ENCODE peak calls at places on chromosome 9, in ten cellular contexts. M, N, P, X, K, Q, D, T, F and W are unnamed samples.

GRCh38 chr9:121026260-121026691 is 23.8 kb downstream of the C5 start:
- DNase-seq in M (no peak), N (no peak), P (peak), X (no peak), K (no peak), Q (no peak), D (peak), T (no peak), F (no peak), W (no peak)

GRCh38 chr9:84974258-84974657 is 304.7 kb downstream of the NTRK2 start:
- DNase-seq in M (no peak), N (no peak), P (no peak), X (no peak), K (no peak), Q (no peak), D (no peak), T (no peak), F (no peak), W (no peak)

GRCh38 chr9:124108216-124108615 is 96.6 kb downstream of the LHX2 start:
- DNase-seq in M (no peak), N (no peak), P (no peak), X (no peak), K (no peak), Q (no peak), D (no peak), T (no peak), F (no peak), W (no peak)

GRCh38 chr9:80796662-80797426 is 892.5 kb downstream of the TLE1 start:
- DNase-seq in M (no peak), N (no peak), P (no peak), X (no peak), K (no peak), Q (no peak), D (no peak), T (no peak), F (no peak), W (no peak)

GRCh38 chr9:2260401-2261306 is 245.5 kb downstream of the SMARCA2 start:
- DNase-seq in M (peak), N (no peak), P (peak), X (peak), K (peak), Q (no peak), D (peak), T (no peak), F (no peak), W (no peak)

GRCh38 chr9:85392270-85392669 is 349.5 kb downstream of the AGTPBP1 start:
- DNase-seq in M (no peak), N (no peak), P (no peak), X (no peak), K (no peak), Q (no peak), D (peak), T (no peak), F (no peak), W (no peak)

GRCh38 chr9:137685035-137685885 is 66.5 kb downstream of the EHMT1 start:
- DNase-seq in M (no peak), N (no peak), P (peak), X (no peak), K (no peak), Q (no peak), D (peak), T (no peak), F (no peak), W (no peak)

GRCh38 chr9:136762915-136763648 is 1.2 kb downstream of the LCN15 start:
- DNase-seq in M (peak), N (no peak), P (no peak), X (peak), K (peak), Q (peak), D (no peak), T (peak), F (no peak), W (no peak)

GRCh38 chr9:113906411-113907110 is 30.5 kb downstream of the ZNF618 start:
- DNase-seq in M (no peak), N (peak), P (peak), X (peak), K (peak), Q (no peak), D (peak), T (no peak), F (no peak), W (no peak)

GRCh38 chr9:106438928-106439327 is 424.0 kb upstream of the ZNF462 start:
- DNase-seq in M (no peak), N (no peak), P (no peak), X (no peak), K (no peak), Q (no peak), D (peak), T (no peak), F (no peak), W (no peak)

GRCh38 chr9:110900917-110901316 is 137.4 kb downstream of the LPAR1 start:
- DNase-seq in M (no peak), N (no peak), P (peak), X (no peak), K (peak), Q (no peak), D (no peak), T (peak), F (no peak), W (no peak)

GRCh38 chr9:70110194-70111041 is 66.8 kb downstream of the MAMDC2 start:
- DNase-seq in M (no peak), N (no peak), P (peak), X (no peak), K (peak), Q (no peak), D (peak), T (no peak), F (no peak), W (no peak)

GRCh38 chr9:8686502-8686901 is 886.9 kb upstream of the DMAC1 start:
- DNase-seq in M (no peak), N (no peak), P (peak), X (no peak), K (no peak), Q (no peak), D (no peak), T (no peak), F (no peak), W (no peak)

GRCh38 chr9:136403538-136403914 is 3.6 kb upstream of the SNAPC4 start:
- DNase-seq in M (no peak), N (no peak), P (no peak), X (no peak), K (no peak), Q (no peak), D (no peak), T (peak), F (no peak), W (peak)

GRCh38 chr9:135136991-135137390 is 49.5 kb downstream of the OLFM1 start:
- DNase-seq in M (no peak), N (no peak), P (no peak), X (no peak), K (no peak), Q (no peak), D (no peak), T (no peak), F (no peak), W (no peak)

GRCh38 chr9:70031141-70031545 is 12.5 kb upstream of the MAMDC2 start:
- DNase-seq in M (no peak), N (no peak), P (peak), X (peak), K (peak), Q (no peak), D (peak), T (no peak), F (no peak), W (no peak)

GRCh38 chr9:18473551-18474279 is at the start of gene ADAMTSL1:
- DNase-seq in M (peak), N (no peak), P (peak), X (peak), K (peak), Q (peak), D (peak), T (no peak), F (no peak), W (no peak)

GRCh38 chr9:113837349-113837748 is 38.8 kb upstream of the ZNF618 start:
- DNase-seq in M (no peak), N (no peak), P (no peak), X (no peak), K (no peak), Q (no peak), D (no peak), T (no peak), F (no peak), W (no peak)

GRCh38 chr9:14455243-14455642 is 141.3 kb upstream of the NFIB start:
- DNase-seq in M (no peak), N (no peak), P (no peak), X (peak), K (no peak), Q (no peak), D (no peak), T (no peak), F (no peak), W (no peak)

GRCh38 chr9:114163517-114163924 is 8.2 kb downstream of the COL27A1 start:
- DNase-seq in M (peak), N (no peak), P (peak), X (peak), K (peak), Q (peak), D (peak), T (no peak), F (peak), W (no peak)

GRCh38 chr9:83715221-83715620 is 7.5 kb upstream of the UBQLN1 start:
- DNase-seq in M (no peak), N (no peak), P (no peak), X (no peak), K (no peak), Q (no peak), D (no peak), T (no peak), F (no peak), W (no peak)

GRCh38 chr9:113537227-113537810 is 73.8 kb downstream of the RGS3 start:
- DNase-seq in M (no peak), N (no peak), P (no peak), X (no peak), K (no peak), Q (peak), D (no peak), T (no peak), F (peak), W (no peak)

GRCh38 chr9:81264516-81264915 is 424.8 kb downstream of the TLE1 start:
- DNase-seq in M (peak), N (no peak), P (peak), X (no peak), K (peak), Q (peak), D (peak), T (no peak), F (no peak), W (no peak)

GRCh38 chr9:81844131-81844567 is 84.1 kb upstream of the SPATA31D4 start:
- DNase-seq in M (no peak), N (no peak), P (no peak), X (peak), K (no peak), Q (no peak), D (no peak), T (no peak), F (no peak), W (no peak)

GRCh38 chr9:78130004-78130403 is 98.4 kb upstream of the GNAQ start:
- DNase-seq in M (no peak), N (no peak), P (peak), X (peak), K (peak), Q (peak), D (peak), T (no peak), F (no peak), W (no peak)
- TF ChIP-seq CTCF in M (no peak), N (no peak), P (no peak), X (peak), K (peak), Q (peak), D (no peak), T (no peak), F (no peak), W (no peak)

DNA sequence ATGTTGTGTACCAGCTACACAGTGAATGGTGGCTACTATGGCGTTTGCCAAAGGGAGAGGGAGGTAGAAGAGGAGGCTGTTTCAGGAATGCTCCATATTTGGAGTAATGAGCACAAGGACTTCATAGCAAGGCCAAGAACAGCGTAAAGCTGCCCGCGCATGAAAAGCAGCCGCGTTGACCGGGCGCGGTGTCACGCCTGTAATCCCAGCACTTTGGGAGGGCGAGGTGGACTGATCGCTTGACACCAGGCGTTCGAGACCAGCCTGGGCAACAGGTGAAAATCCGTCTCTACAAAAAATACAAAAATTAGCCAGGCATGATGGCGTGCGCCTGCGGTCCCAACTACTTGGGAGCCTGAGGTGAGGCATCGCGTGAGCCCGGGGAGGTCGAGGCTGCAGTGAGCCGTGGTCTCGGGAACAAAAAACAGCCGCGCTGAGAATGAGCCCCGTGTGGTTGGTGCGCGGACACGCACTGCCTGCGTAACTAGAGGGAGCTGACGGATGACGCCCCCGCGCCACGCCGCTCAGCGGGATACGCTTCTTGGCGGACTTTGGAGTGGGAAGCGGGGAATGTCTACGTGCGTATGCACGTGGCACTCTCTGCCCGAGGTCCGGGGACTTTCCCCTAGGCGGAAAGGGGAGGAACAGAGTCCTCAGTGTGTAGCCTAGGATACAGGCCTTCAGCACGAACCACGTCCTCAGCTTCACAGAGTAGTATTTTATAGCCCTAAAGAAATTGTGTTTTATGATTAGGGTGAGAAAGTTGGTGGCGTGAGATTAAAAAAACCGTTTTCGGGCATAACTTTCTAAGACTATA is at the start of gene RMRP:
- DNase-seq in M (peak), N (peak), P (peak), X (peak), K (peak), Q (peak), D (peak), T (peak), F (peak), W (peak)
- TF ChIP-seq CTCF in M (no peak), N (peak), P (peak), X (peak), K (no peak), Q (peak), D (no peak), T (peak), F (no peak), W (no peak)

DNA sequence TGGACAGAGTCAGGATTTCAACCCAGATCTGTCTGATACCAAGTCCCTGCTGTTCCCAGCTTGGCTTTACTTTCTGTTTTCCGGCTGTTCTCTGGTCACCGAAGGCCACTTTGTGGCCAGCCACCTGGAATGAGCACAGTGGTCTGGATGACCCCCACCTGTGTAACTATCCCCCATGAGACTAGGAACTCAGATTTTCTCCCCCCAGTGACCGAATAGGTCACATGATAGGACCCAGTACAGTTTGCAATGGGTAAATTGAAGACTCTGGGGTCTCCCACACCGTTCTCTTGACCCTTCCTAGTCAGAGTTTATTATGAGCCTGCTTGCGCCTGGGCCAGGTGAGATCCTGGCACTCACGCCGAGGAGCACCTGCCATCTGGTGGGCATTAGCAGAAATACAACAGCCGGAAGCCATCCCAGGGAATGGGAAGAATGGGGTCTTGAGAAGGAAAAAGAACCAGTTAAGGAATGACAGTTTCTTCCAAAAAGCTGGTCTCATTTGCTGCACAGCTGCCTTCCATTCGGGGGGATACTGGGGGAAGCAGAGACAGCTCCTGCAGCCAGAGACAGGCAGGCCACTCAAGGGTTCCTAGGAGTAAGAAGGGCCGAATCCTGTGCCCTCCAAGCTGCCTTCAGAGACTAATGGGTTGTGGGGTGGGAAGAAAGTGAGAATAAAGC is 7.1 kb downstream of the PHYHD1 start:
- DNase-seq in M (peak), N (no peak), P (peak), X (peak), K (peak), Q (peak), D (peak), T (peak), F (no peak), W (peak)
- TF ChIP-seq CTCF in M (peak), N (peak), P (peak), X (peak), K (peak), Q (peak), D (peak), T (peak), F (peak), W (peak)

DNA sequence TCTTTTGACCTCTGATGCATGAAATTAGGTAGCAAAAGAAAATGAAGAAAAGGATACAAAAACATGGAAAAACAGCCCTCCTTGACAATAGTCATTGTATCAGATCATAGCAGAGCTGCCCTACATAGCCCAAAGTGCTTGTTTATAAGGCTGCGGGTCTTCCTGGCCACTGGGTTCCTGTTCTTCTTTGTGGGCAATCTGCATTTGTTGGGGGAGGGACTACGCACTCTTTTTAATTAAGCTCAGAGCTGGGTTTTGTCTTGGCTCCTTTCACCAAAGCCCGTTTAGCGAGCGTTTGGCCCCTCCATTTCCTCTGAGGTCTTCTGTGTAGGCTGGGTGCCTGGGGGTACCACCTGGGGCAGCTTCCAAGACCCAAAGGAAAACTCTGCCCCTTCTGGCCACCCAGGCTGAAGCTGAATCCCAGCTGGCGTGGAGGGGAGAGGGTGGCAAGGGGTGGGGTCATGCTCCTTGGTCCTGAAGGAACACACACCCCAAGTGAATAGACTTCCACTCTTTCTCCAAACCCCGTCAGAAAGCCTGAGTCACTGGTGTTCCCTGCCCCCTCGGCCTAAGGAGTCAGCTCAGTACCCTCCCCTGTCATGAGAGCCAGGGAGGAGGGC is 6.5 kb upstream of the PAX5 start:
- DNase-seq in M (no peak), N (no peak), P (no peak), X (no peak), K (no peak), Q (no peak), D (no peak), T (no peak), F (no peak), W (no peak)
- TF ChIP-seq CTCF in M (no peak), N (no peak), P (no peak), X (no peak), K (no peak), Q (no peak), D (no peak), T (no peak), F (no peak), W (no peak)

DNA sequence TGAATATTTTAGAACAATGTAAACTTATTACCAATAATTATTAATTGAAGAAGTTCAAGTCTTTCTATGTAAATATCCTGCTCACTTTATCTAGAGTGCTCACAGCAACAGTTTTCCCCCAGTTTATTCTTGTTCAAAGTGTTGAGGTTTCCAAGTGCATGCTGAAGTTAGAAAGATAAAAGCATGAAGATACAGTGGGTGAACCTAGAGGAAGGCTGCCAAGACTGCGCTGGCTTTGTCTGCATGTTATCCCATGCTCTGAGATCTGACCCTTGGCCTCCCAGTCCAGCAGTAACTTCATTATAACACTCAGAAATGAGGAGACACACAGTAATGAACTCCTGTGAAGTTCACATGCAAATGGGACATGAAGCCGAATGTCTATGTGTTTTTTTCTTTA is 76.0 kb upstream of the PIP5K1B start:
- DNase-seq in M (no peak), N (no peak), P (no peak), X (no peak), K (no peak), Q (no peak), D (no peak), T (no peak), F (no peak), W (no peak)
- TF ChIP-seq CTCF in M (no peak), N (no peak), P (no peak), X (no peak), K (no peak), Q (no peak), D (no peak), T (no peak), F (no peak), W (no peak)